ENCODE peak calls at places on chromosomes 12 and 14, in five cellular contexts. X, E, A, H and Q are unnamed samples.

GRCh38 chr14:92035890-92036289 is 4.0 kb downstream of the TRIP11 start:
- DNase-seq in X (no peak), E (no peak), A (no peak), H (no peak), Q (no peak)

GRCh38 chr12:94781835-94782234 is 131.5 kb upstream of the TMCC3 start:
- DNase-seq in X (no peak), E (no peak), A (no peak), H (no peak), Q (no peak)

GRCh38 chr12:117114784-117115183 is 15.6 kb upstream of the TESC start:
- DNase-seq in X (no peak), E (no peak), A (no peak), H (no peak), Q (no peak)

GRCh38 chr12:113221997-113222729 is 899 bp downstream of the TPCN1 start:
- DNase-seq in X (no peak), E (no peak), A (no peak), H (peak), Q (no peak)

GRCh38 chr14:64540208-64541202 is at the start of gene HSPA2:
- DNase-seq in X (peak), E (peak), A (peak), H (peak), Q (peak)

GRCh38 chr12:122238861-122239260 is 13.0 kb upstream of the DIABLO start:
- DNase-seq in X (no peak), E (no peak), A (no peak), H (no peak), Q (no peak)

GRCh38 chr12:68001486-68002466 is 12.5 kb downstream of the IFNG-AS1 start:
- DNase-seq in X (peak), E (no peak), A (peak), H (peak), Q (no peak)

GRCh38 chr14:68359862-68360552 is 432.9 kb downstream of the ZFP36L1 start:
- DNase-seq in X (peak), E (no peak), A (peak), H (no peak), Q (peak)

GRCh38 chr14:30874999-30875787 is 834 bp downstream of the COCH start:
- DNase-seq in X (no peak), E (no peak), A (no peak), H (peak), Q (no peak)

GRCh38 chr12:4279120-4279690 is 5.6 kb downstream of the CCND2 start:
- DNase-seq in X (no peak), E (no peak), A (no peak), H (no peak), Q (no peak)

GRCh38 chr12:132168311-132169031 is 24.2 kb downstream of the NOC4L start:
- DNase-seq in X (no peak), E (no peak), A (no peak), H (no peak), Q (no peak)

GRCh38 chr14:64956697-64957412 is 14.3 kb upstream of the GPX2 start:
- DNase-seq in X (no peak), E (no peak), A (no peak), H (no peak), Q (no peak)

GRCh38 chr14:101564819-101565698 is 3.8 kb downstream of the DIO3 start:
- DNase-seq in X (no peak), E (peak), A (no peak), H (no peak), Q (no peak)

GRCh38 chr12:57631566-57632368 is 1.2 kb downstream of the B4GALNT1 start:
- DNase-seq in X (no peak), E (peak), A (no peak), H (no peak), Q (no peak)
- H3K4me3 ChIP-seq in X (peak), E (peak), A (no peak), H (no peak), Q (peak)

DNA sequence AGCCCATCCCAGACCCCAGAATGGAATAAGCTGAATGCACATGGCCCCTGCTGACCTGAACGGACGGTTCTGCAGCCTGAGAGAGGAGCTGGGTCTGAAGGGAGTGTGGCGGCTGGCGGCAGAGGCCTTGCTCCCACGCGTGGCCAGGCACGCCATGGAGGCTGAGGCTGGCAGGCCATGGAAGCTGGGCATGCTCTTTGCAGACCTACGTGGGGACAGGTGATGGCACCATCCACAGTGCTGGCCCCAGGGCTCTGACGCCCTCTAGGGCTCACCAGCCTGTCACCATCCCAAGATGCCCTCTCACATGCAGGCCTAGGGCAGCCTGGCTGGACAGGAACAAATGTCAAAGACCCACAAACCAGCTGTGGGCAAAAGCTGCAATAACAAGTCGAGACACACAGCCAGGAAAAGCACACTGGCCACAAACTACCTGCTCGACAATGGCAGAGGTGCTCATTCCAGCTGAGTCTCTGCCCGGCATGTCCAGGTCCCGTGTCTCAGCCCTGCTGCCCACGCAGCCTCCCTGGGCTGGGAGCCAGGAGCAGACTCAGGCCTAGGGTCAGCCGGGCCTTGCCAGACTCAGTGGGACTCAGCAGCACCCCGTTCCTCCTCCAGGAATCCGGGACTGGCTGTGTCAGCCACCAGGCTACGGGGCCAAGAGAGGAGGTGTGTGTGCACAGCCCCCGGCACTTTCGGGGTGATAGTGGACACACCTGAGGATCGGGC is 19.7 kb downstream of the BTBD6 start:
- DNase-seq in X (no peak), E (no peak), A (peak), H (no peak), Q (no peak)
- TF ChIP-seq CTCF in X (no peak), E (no peak), A (no peak), H (no peak), Q (no peak)

DNA sequence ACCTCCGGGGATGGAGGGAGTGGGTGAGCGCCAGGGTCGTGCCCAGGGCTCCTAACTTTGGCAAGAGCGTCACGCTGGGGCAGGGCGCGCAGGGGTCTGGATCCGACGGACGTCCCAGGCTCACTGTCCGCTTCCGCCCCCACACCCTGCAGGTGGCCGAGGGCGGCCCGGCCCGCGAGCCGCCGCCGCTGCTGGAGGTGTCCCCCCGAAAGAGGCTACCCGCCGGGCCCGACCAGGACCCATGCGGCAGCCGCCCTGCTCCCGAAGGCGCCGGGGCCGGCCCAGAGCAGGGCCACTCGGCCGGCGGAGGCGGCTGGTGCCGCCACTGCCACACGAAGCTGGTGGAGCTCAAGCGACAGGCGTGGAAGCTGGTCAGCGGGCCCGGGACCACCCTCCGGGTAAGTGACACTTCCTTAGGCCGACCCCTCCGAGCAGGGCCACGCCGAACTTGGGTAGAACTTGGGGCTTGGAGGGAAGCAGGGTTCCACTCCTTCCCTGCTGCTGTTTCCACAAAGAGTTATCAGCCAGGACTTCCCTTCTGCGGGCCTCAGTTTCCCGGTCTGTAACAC is 588 bp downstream of the KIF26A start:
- DNase-seq in X (no peak), E (no peak), A (no peak), H (no peak), Q (no peak)
- H3K4me3 ChIP-seq in X (peak), E (peak), A (no peak), H (no peak), Q (peak)

DNA sequence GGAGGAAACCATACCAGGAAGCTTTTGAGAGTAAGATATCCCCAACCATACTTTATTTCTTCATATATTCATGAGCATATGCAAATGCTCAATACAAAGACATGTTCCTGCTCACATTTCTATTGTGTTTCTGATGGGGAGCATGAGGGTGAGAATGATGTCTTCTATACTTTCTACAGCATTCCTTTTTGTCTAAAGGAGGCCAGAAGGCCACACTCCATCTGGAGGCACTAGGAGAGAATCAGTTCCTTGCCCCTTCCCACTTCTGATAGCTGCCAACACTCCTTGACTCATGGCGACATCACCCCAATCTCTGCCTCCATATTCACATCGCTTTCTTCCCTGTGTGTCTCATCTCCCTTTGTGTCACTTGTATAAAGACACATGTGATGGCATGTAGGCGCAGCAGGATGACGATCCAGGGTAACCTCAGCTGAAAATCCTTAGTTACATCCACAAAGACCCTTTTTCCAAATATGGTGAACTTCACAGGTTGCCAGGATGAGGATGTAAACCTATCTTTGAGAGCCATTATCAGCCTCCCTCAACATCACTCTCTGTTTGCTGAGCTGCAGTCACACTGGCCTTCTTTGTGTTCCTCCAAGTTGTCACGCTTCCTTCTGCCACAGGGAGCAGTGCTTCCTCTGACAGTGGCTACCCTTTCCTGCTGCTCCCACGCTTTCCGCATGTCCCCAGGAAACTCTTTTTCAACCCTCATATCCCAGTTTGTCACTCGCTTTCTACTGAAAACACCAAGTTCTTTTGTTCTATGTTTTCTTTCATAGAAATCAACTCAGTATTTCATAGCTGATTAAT is 96.9 kb downstream of the STXBP6 start:
- DNase-seq in X (no peak), E (peak), A (no peak), H (no peak), Q (no peak)
- TF ChIP-seq CTCF in X (no peak), E (peak), A (no peak), H (no peak), Q (peak)

GRCh38 chr14:23415821-23416480 is 7.9 kb upstream of the MYH6 start:
- DNase-seq in X (no peak), E (no peak), A (no peak), H (no peak), Q (no peak)
- H3K4me3 ChIP-seq in X (no peak), E (no peak), A (no peak), H (no peak), Q (no peak)

GRCh38 chr12:41064411-41064810 is 123.7 kb upstream of the PDZRN4 start:
- DNase-seq in X (no peak), E (no peak), A (no peak), H (no peak), Q (no peak)

GRCh38 chr12:41073633-41074576 is 114.2 kb upstream of the PDZRN4 start:
- DNase-seq in X (no peak), E (no peak), A (no peak), H (no peak), Q (peak)

DNA sequence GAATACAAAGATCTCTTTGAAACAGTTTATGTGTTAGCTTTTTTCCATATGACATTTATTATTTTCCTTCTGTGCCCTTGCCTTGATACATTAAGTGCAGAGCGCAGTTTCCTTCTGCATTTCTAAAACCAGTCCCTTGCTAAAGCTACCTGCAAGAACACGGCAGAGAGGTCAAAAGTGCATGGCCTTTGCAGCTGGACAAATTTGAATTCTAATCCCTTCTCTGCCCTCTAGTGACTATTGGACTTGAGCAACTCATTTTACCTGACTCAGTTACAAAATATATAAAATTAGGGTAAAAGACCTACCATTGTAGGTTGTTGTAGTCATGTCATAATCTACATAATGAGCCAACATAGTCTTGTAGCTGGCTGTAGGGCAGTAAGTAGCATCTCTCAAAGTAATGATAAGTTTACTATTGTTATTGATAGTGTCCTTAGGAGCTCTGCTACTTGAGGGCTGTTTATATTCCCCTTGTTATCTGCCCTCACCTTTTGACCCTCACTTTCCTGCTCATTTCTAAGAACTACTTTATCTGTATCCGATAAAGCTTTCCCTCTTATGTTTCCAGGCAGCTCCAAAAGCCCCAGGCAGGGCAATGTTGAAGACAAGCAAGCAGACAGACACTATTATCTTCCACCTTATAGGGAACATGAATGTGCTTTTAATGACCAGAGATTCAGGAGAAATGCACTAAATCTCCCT is 120.0 kb upstream of the PDZRN4 start:
- DNase-seq in X (no peak), E (no peak), A (no peak), H (no peak), Q (no peak)
- TF ChIP-seq CTCF in X (no peak), E (no peak), A (no peak), H (no peak), Q (peak)

GRCh38 chr12:96487214-96487613 is 2.2 kb upstream of the CFAP54 start:
- DNase-seq in X (peak), E (no peak), A (peak), H (no peak), Q (no peak)

GRCh38 chr12:96487634-96488033 is 1.7 kb upstream of the CFAP54 start:
- DNase-seq in X (no peak), E (no peak), A (no peak), H (no peak), Q (no peak)

GRCh38 chr12:96493101-96493500 is 3.7 kb downstream of the CFAP54 start:
- DNase-seq in X (no peak), E (no peak), A (peak), H (no peak), Q (no peak)

GRCh38 chr12:96486751-96487150 is 2.6 kb upstream of the CFAP54 start:
- DNase-seq in X (no peak), E (no peak), A (no peak), H (no peak), Q (no peak)

GRCh38 chr12:96489392-96490056 is at the start of gene CFAP54:
- DNase-seq in X (peak), E (peak), A (peak), H (peak), Q (no peak)
- H3K4me3 ChIP-seq in X (peak), E (peak), A (peak), H (peak), Q (peak)